ENCODE peak calls at places on chromosomes 1 and 21, in five cellular contexts. K is body of pancreas, U is transverse colon, Z is thyroid gland, T is left ventricle myocardium inferior. C is an unnamed sample. For H3K4me1, the result is how much of the 10 kb centered on the place peaks cover.

GRCh38 chr1:101996830-101997485 is at the start of gene OLFM3:
- DNase-seq in K (peak), U (no peak), Z (peak), T (no peak), C (no peak)

GRCh38 chr1:31041529-31041928 is 24.0 kb downstream of the PUM1 start:
- DNase-seq in K (no peak), U (no peak), Z (no peak), T (no peak), C (no peak)

GRCh38 chr1:209627349-209628196 is 24.7 kb downstream of the LAMB3 start:
- DNase-seq in K (peak), U (peak), Z (peak), T (peak), C (peak)

GRCh38 chr1:92538413-92539061 is 51.8 kb upstream of the GFI1 start:
- DNase-seq in K (no peak), U (no peak), Z (no peak), T (no peak), C (peak)

GRCh38 chr1:117631761-117632160 is 25.9 kb downstream of the TENT5C start:
- DNase-seq in K (peak), U (no peak), Z (no peak), T (no peak), C (no peak)

GRCh38 chr1:167404161-167404888 is 114.0 kb downstream of the CD247 start:
- DNase-seq in K (no peak), U (no peak), Z (no peak), T (no peak), C (no peak)

GRCh38 chr21:24367936-24368335 is 1239.3 kb downstream of the MRPL39 start:
- DNase-seq in K (no peak), U (no peak), Z (no peak), T (no peak), C (no peak)

GRCh38 chr21:37675202-37675801 is 241.0 kb downstream of the KCNJ6 start:
- DNase-seq in K (peak), U (peak), Z (peak), T (peak), C (peak)

GRCh38 chr1:41537257-41537656 is 52.8 kb upstream of the EDN2 start:
- DNase-seq in K (no peak), U (no peak), Z (peak), T (no peak), C (no peak)

GRCh38 chr1:220462756-220463155 is 65.2 kb upstream of the MARK1 start:
- DNase-seq in K (no peak), U (peak), Z (peak), T (no peak), C (no peak)

GRCh38 chr1:202259705-202260104 is 66.1 kb downstream of the LGR6 start:
- DNase-seq in K (no peak), U (no peak), Z (no peak), T (no peak), C (no peak)

GRCh38 chr1:242129103-242129502 is 130.2 kb upstream of the MAP1LC3C start:
- DNase-seq in K (no peak), U (no peak), Z (no peak), T (no peak), C (no peak)

GRCh38 chr1:184419734-184420161 is 32.9 kb downstream of the C1orf21 start:
- DNase-seq in K (no peak), U (no peak), Z (no peak), T (no peak), C (no peak)

GRCh38 chr1:74415935-74416334 is 96.5 kb downstream of the LRRC53 start:
- DNase-seq in K (no peak), U (no peak), Z (no peak), T (no peak), C (no peak)

GRCh38 chr1:2583871-2584341 is 2.7 kb upstream of the PRXL2B start:
- DNase-seq in K (peak), U (peak), Z (no peak), T (no peak), C (no peak)

GRCh38 chr1:218426343-218426657 is 81.2 kb downstream of the TGFB2 start:
- DNase-seq in K (peak), U (no peak), Z (no peak), T (no peak), C (no peak)

GRCh38 chr1:200029624-200030074 is 2.1 kb downstream of the NR5A2 start:
- DNase-seq in K (no peak), U (no peak), Z (no peak), T (no peak), C (no peak)

GRCh38 chr1:246794261-246795093 is 70.3 kb downstream of the SCCPDH start:
- DNase-seq in K (no peak), U (no peak), Z (no peak), T (no peak), C (no peak)

GRCh38 chr1:200034821-200035396 is 7.4 kb downstream of the NR5A2 start:
- DNase-seq in K (no peak), U (peak), Z (no peak), T (no peak), C (no peak)

GRCh38 chr21:37455504-37455911 is 88.9 kb downstream of the DYRK1A start:
- DNase-seq in K (no peak), U (no peak), Z (no peak), T (no peak), C (no peak)

GRCh38 chr21:39180429-39181019 is 2.7 kb downstream of the PSMG1 start:
- DNase-seq in K (no peak), U (no peak), Z (no peak), T (no peak), C (no peak)

GRCh38 chr1:156889802-156890585 is 3.5 kb upstream of the PEAR1 start:
- DNase-seq in K (peak), U (peak), Z (peak), T (peak), C (peak)

GRCh38 chr1:69765941-69766340 is 198.2 kb downstream of the LRRC7 start:
- DNase-seq in K (no peak), U (no peak), Z (no peak), T (no peak), C (no peak)

GRCh38 chr1:151729966-151730291 is 8.6 kb downstream of the RIIAD1 start:
- DNase-seq in K (no peak), U (no peak), Z (no peak), T (no peak), C (no peak)

GRCh38 chr1:91763252-91763651 is 122.7 kb downstream of the TGFBR3 start:
- DNase-seq in K (no peak), U (no peak), Z (no peak), T (no peak), C (no peak)

GRCh38 chr1:101191049-101191448 is 45.8 kb upstream of the S1PR1 start:
- DNase-seq in K (no peak), U (no peak), Z (no peak), T (no peak), C (no peak)

GRCh38 chr1:28329395-28330153 is 734 bp downstream of the MED18 start:
- DNase-seq in K (peak), U (peak), Z (peak), T (no peak), C (no peak)

GRCh38 chr21:37849703-37850102 is 66.6 kb downstream of the KCNJ6 start:
- DNase-seq in K (no peak), U (no peak), Z (no peak), T (no peak), C (no peak)

GRCh38 chr1:65050735-65051134 is 84.4 kb upstream of the JAK1 start:
- DNase-seq in K (no peak), U (no peak), Z (no peak), T (no peak), C (no peak)

GRCh38 chr1:42730002-42730401 is 10.0 kb downstream of the CLDN19 start:
- DNase-seq in K (no peak), U (no peak), Z (no peak), T (no peak), C (no peak)

GRCh38 chr21:28548291-28548690 is 444.4 kb downstream of the LTN1 start:
- DNase-seq in K (no peak), U (no peak), Z (no peak), T (no peak), C (no peak)

GRCh38 chr1:209879539-209879938 is 51.8 kb downstream of the UTP25 start:
- DNase-seq in K (no peak), U (no peak), Z (peak), T (no peak), C (no peak)

GRCh38 chr1:28736450-28737244 is at the start of gene YTHDF2:
- DNase-seq in K (peak), U (peak), Z (peak), T (peak), C (peak)

GRCh38 chr21:35096959-35097358 is 47.9 kb upstream of the RUNX1 start:
- DNase-seq in K (no peak), U (no peak), Z (no peak), T (no peak), C (no peak)

GRCh38 chr1:84936116-84936810 is 43.3 kb upstream of the LPAR3 start:
- DNase-seq in K (peak), U (peak), Z (peak), T (no peak), C (peak)

GRCh38 chr1:240282061-240282830 is 190.6 kb downstream of the FMN2 start:
- DNase-seq in K (no peak), U (peak), Z (peak), T (no peak), C (no peak)

GRCh38 chr1:87436534-87436933 is 107.9 kb downstream of the LMO4 start:
- DNase-seq in K (no peak), U (no peak), Z (no peak), T (peak), C (no peak)

GRCh38 chr1:119504831-119505230 is 2.2 kb upstream of the HSD3B1 start:
- DNase-seq in K (no peak), U (no peak), Z (no peak), T (no peak), C (no peak)

GRCh38 chr1:119510046-119510445 is 3.0 kb downstream of the HSD3B1 start:
- DNase-seq in K (no peak), U (no peak), Z (no peak), T (no peak), C (no peak)

GRCh38 chr1:119506941-119507340 is at the start of gene HSD3B1:
- DNase-seq in K (no peak), U (no peak), Z (no peak), T (no peak), C (no peak)
- H3K27ac ChIP-seq in K (no peak), U (no peak), Z (no peak), T (no peak), C (no peak)

GRCh38 chr1:225442156-225442555 is 14.3 kb upstream of the LBR start:
- DNase-seq in K (no peak), U (no peak), Z (no peak), T (no peak), C (no peak)

GRCh38 chr1:225445644-225446297 is 17.9 kb upstream of the LBR start:
- DNase-seq in K (no peak), U (peak), Z (peak), T (no peak), C (peak)

GRCh38 chr1:225437710-225438437 is 10.0 kb upstream of the LBR start:
- DNase-seq in K (no peak), U (peak), Z (no peak), T (no peak), C (no peak)

GRCh38 chr1:225440380-225440957 is 12.6 kb upstream of the LBR start:
- DNase-seq in K (no peak), U (peak), Z (no peak), T (no peak), C (no peak)

DNA sequence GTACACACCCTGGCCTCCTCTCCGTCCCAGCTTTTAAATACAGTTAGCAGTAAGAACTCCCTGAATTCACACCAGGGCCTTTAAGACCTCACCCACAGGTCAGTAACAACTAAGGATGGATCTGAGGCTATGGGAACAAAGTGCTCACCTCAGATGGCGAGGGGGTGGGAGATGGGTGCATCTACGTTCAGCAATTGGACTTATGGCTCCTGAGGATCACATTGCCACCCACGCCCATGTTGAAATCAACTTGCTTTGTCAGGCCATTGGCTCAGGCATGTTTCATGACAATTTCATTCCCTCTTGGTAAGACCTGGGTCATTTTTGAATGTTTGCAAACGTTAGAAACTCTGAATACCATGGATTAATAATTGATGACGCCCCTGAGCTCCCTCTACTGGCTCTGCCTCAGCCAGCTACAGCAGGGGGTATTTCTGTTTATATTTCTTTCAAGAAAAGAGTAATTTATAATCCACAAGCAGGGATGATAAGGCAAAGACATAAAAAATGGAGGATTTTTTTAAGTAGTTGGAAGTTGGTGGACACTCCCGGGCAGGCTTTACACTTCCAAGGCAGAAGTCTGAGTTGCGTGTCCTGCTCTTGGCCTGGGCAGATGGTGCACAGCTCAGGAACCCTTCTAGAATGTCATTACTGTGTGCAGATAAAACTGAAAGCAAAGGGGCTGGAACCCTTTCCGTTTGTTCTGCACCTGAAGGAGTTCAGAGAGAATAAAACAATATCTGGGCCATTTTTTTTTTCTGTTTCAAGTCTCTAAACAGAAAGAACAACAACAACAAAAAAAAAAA is 13.7 kb upstream of the LBR start:
- DNase-seq in K (peak), U (peak), Z (no peak), T (no peak), C (peak)
- H3K4me1 ChIP-seq in K (half or more), U (under half), Z (under half), T (under half), C (under half)

GRCh38 chr1:61156576-61157239 is 74.3 kb downstream of the NFIA start:
- DNase-seq in K (no peak), U (no peak), Z (no peak), T (no peak), C (no peak)

GRCh38 chr1:61152706-61153105 is 70.3 kb downstream of the NFIA start:
- DNase-seq in K (no peak), U (no peak), Z (no peak), T (no peak), C (no peak)

GRCh38 chr1:61158592-61158991 is 76.2 kb downstream of the NFIA start:
- DNase-seq in K (no peak), U (no peak), Z (no peak), T (no peak), C (no peak)

GRCh38 chr1:61160526-61160925 is 78.2 kb downstream of the NFIA start:
- DNase-seq in K (no peak), U (no peak), Z (no peak), T (no peak), C (no peak)

GRCh38 chr1:61157420-61157987 is 75.1 kb downstream of the NFIA start:
- DNase-seq in K (no peak), U (no peak), Z (no peak), T (no peak), C (no peak)
- H3K27ac ChIP-seq in K (no peak), U (peak), Z (peak), T (peak), C (no peak)

GRCh38 chr1:18357831-18358230 is 122.9 kb upstream of the KLHDC7A start:
- DNase-seq in K (no peak), U (no peak), Z (no peak), T (no peak), C (no peak)
- H3K4me1 ChIP-seq in K (under half), U (under half), Z (under half), T (under half), C (under half)

DNA sequence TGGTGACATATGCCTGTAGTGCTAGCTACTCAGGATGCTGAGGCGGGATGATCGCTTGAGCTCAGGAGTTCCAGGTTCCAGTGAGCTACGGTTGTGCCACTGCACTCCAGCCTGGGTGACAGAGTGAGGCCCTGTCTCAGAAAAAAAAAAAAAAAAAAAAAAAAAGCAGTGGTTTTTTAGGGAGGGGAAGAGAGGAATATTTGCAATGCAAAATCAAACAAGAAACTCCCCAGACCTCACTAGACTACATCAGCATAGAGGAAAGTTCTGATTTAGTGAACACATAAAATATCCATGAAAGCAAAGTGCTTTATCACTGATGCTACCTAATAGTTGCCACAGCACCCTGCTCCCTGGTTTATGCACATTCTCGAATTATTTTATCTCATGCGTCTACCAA is 50.5 kb upstream of the GPR157 start:
- DNase-seq in K (no peak), U (no peak), Z (no peak), T (no peak), C (no peak)
- H3K27ac ChIP-seq in K (no peak), U (no peak), Z (no peak), T (peak), C (no peak)

GRCh38 chr1:40039757-40040510 is 595 bp upstream of the CAP1 start:
- DNase-seq in K (peak), U (peak), Z (peak), T (peak), C (no peak)

GRCh38 chr1:40039245-40039756 is 1.2 kb upstream of the CAP1 start:
- DNase-seq in K (peak), U (no peak), Z (peak), T (no peak), C (no peak)

GRCh38 chr1:40034869-40035268 is 5.7 kb upstream of the CAP1 start:
- DNase-seq in K (no peak), U (no peak), Z (no peak), T (no peak), C (peak)

GRCh38 chr1:40038693-40039092 is 1.8 kb upstream of the CAP1 start:
- DNase-seq in K (no peak), U (no peak), Z (no peak), T (no peak), C (no peak)

DNA sequence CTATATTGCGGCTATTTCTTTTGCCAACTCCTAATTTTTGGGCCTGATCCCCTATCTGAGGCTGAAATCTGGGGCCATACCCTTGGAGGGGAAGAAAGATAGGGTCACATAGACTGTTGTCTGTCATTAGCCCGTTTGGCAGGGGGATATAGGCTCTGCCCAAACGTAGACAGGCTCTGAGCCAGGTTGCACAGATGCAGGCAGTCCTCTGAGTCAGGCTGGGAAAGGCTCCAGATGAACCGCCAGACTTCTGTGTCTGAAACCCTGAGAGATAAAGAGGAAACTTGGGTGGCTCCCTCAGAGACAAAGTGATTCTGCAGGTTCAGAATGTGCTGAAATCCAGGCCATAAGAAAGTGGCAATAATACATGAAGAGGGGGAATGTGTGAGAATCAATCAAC is 4.0 kb upstream of the CAP1 start:
- DNase-seq in K (peak), U (peak), Z (peak), T (peak), C (no peak)
- H3K4me1 ChIP-seq in K (under half), U (under half), Z (under half), T (half or more), C (under half)

GRCh38 chr1:61519631-61520030 is 205.3 kb downstream of the TM2D1 start:
- DNase-seq in K (no peak), U (no peak), Z (no peak), T (no peak), C (no peak)

GRCh38 chr1:61515096-61515495 is 209.8 kb downstream of the TM2D1 start:
- DNase-seq in K (no peak), U (no peak), Z (no peak), T (no peak), C (no peak)

GRCh38 chr1:61517345-61517744 is 207.6 kb downstream of the TM2D1 start:
- DNase-seq in K (no peak), U (no peak), Z (no peak), T (no peak), C (no peak)

GRCh38 chr1:61523219-61523618 is 201.7 kb downstream of the TM2D1 start:
- DNase-seq in K (no peak), U (no peak), Z (no peak), T (no peak), C (no peak)

DNA sequence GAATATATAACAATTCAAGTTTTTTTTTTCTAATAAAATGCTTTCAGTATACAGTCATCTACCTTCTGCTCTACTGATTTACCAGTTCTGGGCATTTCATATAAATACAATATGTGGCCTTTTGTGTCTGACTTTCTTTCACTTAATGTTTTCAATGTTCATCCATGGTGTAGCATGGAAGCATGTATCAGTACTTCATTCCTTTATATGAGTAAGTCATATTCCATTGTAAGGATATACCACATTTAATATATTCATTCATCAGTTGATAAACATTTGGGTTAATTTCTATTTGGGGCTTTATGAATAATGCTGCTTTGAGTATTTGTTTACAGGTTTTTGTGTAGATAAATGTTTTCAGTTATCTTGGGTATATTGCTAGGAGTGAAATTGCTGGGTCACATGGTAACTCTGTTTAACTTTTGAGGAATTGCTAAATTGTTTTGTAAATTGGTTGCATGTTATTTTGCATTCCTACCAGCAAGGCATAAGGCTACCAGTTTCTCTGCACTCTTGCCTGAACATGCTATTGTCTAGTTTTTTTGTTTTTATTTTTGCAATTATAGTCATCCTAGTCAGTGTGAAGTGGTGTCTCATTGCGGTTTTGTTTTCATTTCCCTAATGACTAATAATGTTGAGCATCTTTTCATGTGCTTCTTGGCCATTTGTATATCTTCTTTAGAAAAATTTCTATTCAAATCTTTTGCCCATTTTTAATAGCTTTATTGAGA is 206.1 kb downstream of the TM2D1 start:
- DNase-seq in K (no peak), U (no peak), Z (no peak), T (no peak), C (no peak)
- H3K27ac ChIP-seq in K (no peak), U (no peak), Z (no peak), T (no peak), C (no peak)

C was measured in naive thymus-derived CD4-positive, alpha-beta T cell.